ENCODE peak calls at places on chromosomes 13 and 19, in seven cellular contexts. One of them, this sample, is unnamed.

GRCh38 chr13:90632184-90632583 is 715.3 kb upstream of the MIR17HG start:
- DNase-seq in HFF-Myc: no peak
- DNase-seq in LNCaP clone FGC: no peak
- DNase-seq in nephron progenitor cell: no peak
- DNase-seq in HFFc6: no peak
- DNase-seq in progenitor cell of endocrine pancreas: no peak
- DNase-seq in esophagus muscularis mucosa: no peak
- DNase-seq in this sample: no peak

GRCh38 chr13:95656386-95657015 is 12.0 kb upstream of the DZIP1 start:
- DNase-seq in HFF-Myc: no peak
- DNase-seq in LNCaP clone FGC: no peak
- DNase-seq in nephron progenitor cell: no peak
- DNase-seq in HFFc6: no peak
- DNase-seq in progenitor cell of endocrine pancreas: no peak
- DNase-seq in esophagus muscularis mucosa: no peak
- DNase-seq in this sample: no peak

GRCh38 chr19:1087813-1088418 is 7.3 kb downstream of the POLR2E start:
- DNase-seq in HFF-Myc: no peak
- DNase-seq in LNCaP clone FGC: no peak
- DNase-seq in nephron progenitor cell: no peak
- DNase-seq in HFFc6: no peak
- DNase-seq in progenitor cell of endocrine pancreas: no peak
- DNase-seq in esophagus muscularis mucosa: peak
- DNase-seq in this sample: peak

GRCh38 chr13:99564389-99564788 is 63.1 kb downstream of the TM9SF2 start:
- DNase-seq in HFF-Myc: no peak
- DNase-seq in LNCaP clone FGC: no peak
- DNase-seq in nephron progenitor cell: no peak
- DNase-seq in HFFc6: no peak
- DNase-seq in progenitor cell of endocrine pancreas: no peak
- DNase-seq in esophagus muscularis mucosa: no peak
- DNase-seq in this sample: no peak

GRCh38 chr13:66665991-66666390 is 564.1 kb downstream of the PCDH9 start:
- DNase-seq in HFF-Myc: peak
- DNase-seq in LNCaP clone FGC: no peak
- DNase-seq in nephron progenitor cell: peak
- DNase-seq in HFFc6: peak
- DNase-seq in progenitor cell of endocrine pancreas: no peak
- DNase-seq in esophagus muscularis mucosa: no peak
- DNase-seq in this sample: no peak

GRCh38 chr13:105991622-105992254 is 543.7 kb downstream of the EFNB2 start:
- DNase-seq in HFF-Myc: no peak
- DNase-seq in LNCaP clone FGC: peak
- DNase-seq in nephron progenitor cell: no peak
- DNase-seq in HFFc6: peak
- DNase-seq in progenitor cell of endocrine pancreas: no peak
- DNase-seq in esophagus muscularis mucosa: peak
- DNase-seq in this sample: no peak

GRCh38 chr19:30379841-30380610 is 7.8 kb downstream of the ZNF536 start:
- DNase-seq in HFF-Myc: no peak
- DNase-seq in LNCaP clone FGC: no peak
- DNase-seq in nephron progenitor cell: no peak
- DNase-seq in HFFc6: no peak
- DNase-seq in progenitor cell of endocrine pancreas: no peak
- DNase-seq in esophagus muscularis mucosa: no peak
- DNase-seq in this sample: no peak

GRCh38 chr19:18023596-18024212 is 15.7 kb downstream of the ARRDC2 start:
- DNase-seq in HFF-Myc: no peak
- DNase-seq in LNCaP clone FGC: no peak
- DNase-seq in nephron progenitor cell: no peak
- DNase-seq in HFFc6: no peak
- DNase-seq in progenitor cell of endocrine pancreas: no peak
- DNase-seq in esophagus muscularis mucosa: peak
- DNase-seq in this sample: peak

GRCh38 chr13:30618186-30618937 is 642 bp downstream of the USPL1 start:
- DNase-seq in HFF-Myc: no peak
- DNase-seq in LNCaP clone FGC: no peak
- DNase-seq in nephron progenitor cell: peak
- DNase-seq in HFFc6: no peak
- DNase-seq in progenitor cell of endocrine pancreas: no peak
- DNase-seq in esophagus muscularis mucosa: no peak
- DNase-seq in this sample: peak

GRCh38 chr19:50563597-50563996 is 4.6 kb downstream of the LRRC4B start:
- DNase-seq in HFF-Myc: no peak
- DNase-seq in LNCaP clone FGC: no peak
- DNase-seq in nephron progenitor cell: no peak
- DNase-seq in HFFc6: no peak
- DNase-seq in progenitor cell of endocrine pancreas: no peak
- DNase-seq in esophagus muscularis mucosa: no peak
- DNase-seq in this sample: no peak

GRCh38 chr19:34534206-34534605 is 52.6 kb downstream of the WTIP start:
- DNase-seq in HFF-Myc: no peak
- DNase-seq in LNCaP clone FGC: no peak
- DNase-seq in nephron progenitor cell: no peak
- DNase-seq in HFFc6: no peak
- DNase-seq in progenitor cell of endocrine pancreas: no peak
- DNase-seq in esophagus muscularis mucosa: no peak
- DNase-seq in this sample: no peak

GRCh38 chr19:14059093-14059480 is 2.8 kb downstream of the PALM3 start:
- DNase-seq in HFF-Myc: no peak
- DNase-seq in LNCaP clone FGC: no peak
- DNase-seq in nephron progenitor cell: peak
- DNase-seq in HFFc6: no peak
- DNase-seq in progenitor cell of endocrine pancreas: no peak
- DNase-seq in esophagus muscularis mucosa: no peak
- DNase-seq in this sample: peak

GRCh38 chr13:61901946-61902541 is 486.4 kb upstream of the PCDH20 start:
- DNase-seq in HFF-Myc: no peak
- DNase-seq in LNCaP clone FGC: no peak
- DNase-seq in nephron progenitor cell: no peak
- DNase-seq in HFFc6: no peak
- DNase-seq in progenitor cell of endocrine pancreas: no peak
- DNase-seq in esophagus muscularis mucosa: no peak
- DNase-seq in this sample: no peak

GRCh38 chr19:917323-918151 is at the start of gene KISS1R:
- DNase-seq in HFF-Myc: no peak
- DNase-seq in LNCaP clone FGC: no peak
- DNase-seq in nephron progenitor cell: peak
- DNase-seq in HFFc6: no peak
- DNase-seq in progenitor cell of endocrine pancreas: peak
- DNase-seq in esophagus muscularis mucosa: no peak
- DNase-seq in this sample: peak

GRCh38 chr19:38740932-38741331 is 3.3 kb downstream of the CAPN12 start:
- DNase-seq in HFF-Myc: no peak
- DNase-seq in LNCaP clone FGC: no peak
- DNase-seq in nephron progenitor cell: no peak
- DNase-seq in HFFc6: no peak
- DNase-seq in progenitor cell of endocrine pancreas: no peak
- DNase-seq in esophagus muscularis mucosa: no peak
- DNase-seq in this sample: no peak

GRCh38 chr13:28059214-28059613 is 41.2 kb downstream of the FLT3 start:
- DNase-seq in HFF-Myc: no peak
- DNase-seq in LNCaP clone FGC: peak
- DNase-seq in nephron progenitor cell: peak
- DNase-seq in HFFc6: peak
- DNase-seq in progenitor cell of endocrine pancreas: no peak
- DNase-seq in esophagus muscularis mucosa: no peak
- DNase-seq in this sample: peak

GRCh38 chr13:21341637-21342422 is 117.3 kb downstream of the ZDHHC20 start:
- DNase-seq in HFF-Myc: no peak
- DNase-seq in LNCaP clone FGC: no peak
- DNase-seq in nephron progenitor cell: no peak
- DNase-seq in HFFc6: no peak
- DNase-seq in progenitor cell of endocrine pancreas: no peak
- DNase-seq in esophagus muscularis mucosa: no peak
- DNase-seq in this sample: no peak

GRCh38 chr13:23320926-23321533 is 112.5 kb downstream of the SACS start:
- DNase-seq in HFF-Myc: no peak
- DNase-seq in LNCaP clone FGC: no peak
- DNase-seq in nephron progenitor cell: no peak
- DNase-seq in HFFc6: no peak
- DNase-seq in progenitor cell of endocrine pancreas: no peak
- DNase-seq in esophagus muscularis mucosa: no peak
- DNase-seq in this sample: no peak
- TF ChIP-seq CTCF in HFF-Myc: no peak
- TF ChIP-seq CTCF in LNCaP clone FGC: no peak
- TF ChIP-seq CTCF in nephron progenitor cell: no peak
- TF ChIP-seq CTCF in HFFc6: no peak
- TF ChIP-seq CTCF in progenitor cell of endocrine pancreas: no peak
- TF ChIP-seq CTCF in esophagus muscularis mucosa: no peak
- TF ChIP-seq CTCF in this sample: no peak

GRCh38 chr19:41895745-41896580 is 13.0 kb downstream of the ARHGEF1 start:
- DNase-seq in HFF-Myc: no peak
- DNase-seq in LNCaP clone FGC: no peak
- DNase-seq in nephron progenitor cell: no peak
- DNase-seq in HFFc6: no peak
- DNase-seq in progenitor cell of endocrine pancreas: no peak
- DNase-seq in esophagus muscularis mucosa: no peak
- DNase-seq in this sample: peak

GRCh38 chr19:41896581-41896942 is 13.6 kb downstream of the ARHGEF1 start:
- DNase-seq in HFF-Myc: no peak
- DNase-seq in LNCaP clone FGC: no peak
- DNase-seq in nephron progenitor cell: no peak
- DNase-seq in HFFc6: no peak
- DNase-seq in progenitor cell of endocrine pancreas: no peak
- DNase-seq in esophagus muscularis mucosa: no peak
- DNase-seq in this sample: no peak

GRCh38 chr19:41894350-41894749 is 11.4 kb downstream of the ARHGEF1 start:
- DNase-seq in HFF-Myc: no peak
- DNase-seq in LNCaP clone FGC: no peak
- DNase-seq in nephron progenitor cell: no peak
- DNase-seq in HFFc6: no peak
- DNase-seq in progenitor cell of endocrine pancreas: no peak
- DNase-seq in esophagus muscularis mucosa: no peak
- DNase-seq in this sample: no peak

GRCh38 chr19:41892173-41892902 is 9.4 kb downstream of the ARHGEF1 start:
- DNase-seq in HFF-Myc: no peak
- DNase-seq in LNCaP clone FGC: no peak
- DNase-seq in nephron progenitor cell: no peak
- DNase-seq in HFFc6: no peak
- DNase-seq in progenitor cell of endocrine pancreas: no peak
- DNase-seq in esophagus muscularis mucosa: no peak
- DNase-seq in this sample: no peak

DNA sequence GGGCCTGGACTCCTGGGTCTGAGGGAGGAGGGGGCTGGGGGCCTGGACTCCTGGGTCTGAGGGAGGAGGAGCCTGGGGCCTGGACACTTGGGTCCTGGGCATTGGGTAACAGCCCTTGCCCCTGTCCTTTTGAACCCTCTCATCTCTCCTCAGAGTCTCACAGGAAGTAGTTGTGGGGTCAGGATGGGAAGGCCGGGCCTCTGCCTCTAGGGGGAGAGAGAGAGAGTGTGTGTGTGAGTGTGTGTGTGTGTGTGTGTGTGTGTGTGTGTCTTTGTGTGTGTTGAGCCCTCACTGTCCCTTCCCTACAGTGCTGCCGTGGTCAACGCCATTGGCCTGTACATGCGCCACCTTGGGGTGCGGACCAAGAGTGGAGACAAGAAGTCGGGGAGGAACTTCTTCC is 10.9 kb downstream of the ARHGEF1 start:
- DNase-seq in HFF-Myc: no peak
- DNase-seq in LNCaP clone FGC: no peak
- DNase-seq in nephron progenitor cell: no peak
- DNase-seq in HFFc6: no peak
- DNase-seq in progenitor cell of endocrine pancreas: no peak
- DNase-seq in esophagus muscularis mucosa: no peak
- DNase-seq in this sample: peak
- TF ChIP-seq CTCF in HFF-Myc: peak
- TF ChIP-seq CTCF in LNCaP clone FGC: no peak
- TF ChIP-seq CTCF in nephron progenitor cell: no peak
- TF ChIP-seq CTCF in HFFc6: no peak
- TF ChIP-seq CTCF in progenitor cell of endocrine pancreas: no peak
- TF ChIP-seq CTCF in esophagus muscularis mucosa: no peak
- TF ChIP-seq CTCF in this sample: no peak

DNA sequence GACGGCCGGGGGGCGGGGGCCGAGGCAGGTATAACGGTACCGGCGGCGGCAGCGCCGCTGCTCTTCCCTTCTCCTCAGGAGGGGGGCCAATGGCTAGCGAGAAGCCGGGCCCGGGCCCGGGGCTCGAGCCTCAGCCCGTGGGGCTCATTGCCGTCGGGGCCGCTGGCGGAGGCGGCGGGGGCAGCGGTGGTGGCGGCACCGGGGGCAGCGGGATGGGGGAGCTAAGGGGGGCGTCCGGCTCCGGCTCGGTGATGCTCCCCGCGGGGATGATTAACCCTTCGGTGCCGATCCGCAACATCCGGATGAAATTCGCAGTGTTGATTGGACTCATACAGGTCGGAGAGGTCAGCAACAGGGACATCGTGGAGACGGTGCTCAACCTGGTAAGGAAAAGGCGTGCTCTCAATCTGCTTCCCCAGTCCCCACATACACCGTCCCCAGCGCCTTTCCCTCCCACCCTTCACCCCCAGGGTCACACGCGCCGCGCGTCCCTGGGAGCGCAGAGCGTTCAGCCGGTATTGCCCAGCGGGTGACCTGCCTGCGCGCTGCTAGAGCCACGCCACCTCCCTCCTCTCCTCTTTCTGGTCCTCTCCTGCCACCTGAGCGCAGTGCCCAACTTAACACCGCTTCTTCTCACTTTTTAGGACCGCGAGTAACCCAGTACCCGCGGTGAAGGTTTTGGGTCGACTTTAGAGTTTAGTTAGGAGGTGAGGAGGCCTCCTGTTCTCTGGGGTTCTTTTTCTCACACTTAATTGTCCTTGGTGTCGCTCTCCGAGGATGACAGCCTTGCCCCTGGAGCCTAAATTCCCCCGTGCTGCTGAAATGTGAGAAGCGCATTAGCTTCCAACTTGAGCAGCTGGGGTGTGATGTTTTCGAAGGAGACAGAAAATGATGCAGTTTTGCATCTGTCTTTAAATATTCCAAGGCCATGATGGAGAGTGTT is 933 bp downstream of the NBEA start:
- DNase-seq in HFF-Myc: no peak
- DNase-seq in LNCaP clone FGC: no peak
- DNase-seq in nephron progenitor cell: peak
- DNase-seq in HFFc6: no peak
- DNase-seq in progenitor cell of endocrine pancreas: peak
- DNase-seq in esophagus muscularis mucosa: no peak
- DNase-seq in this sample: peak
- TF ChIP-seq CTCF in HFF-Myc: no peak
- TF ChIP-seq CTCF in LNCaP clone FGC: no peak
- TF ChIP-seq CTCF in nephron progenitor cell: no peak
- TF ChIP-seq CTCF in HFFc6: no peak
- TF ChIP-seq CTCF in progenitor cell of endocrine pancreas: no peak
- TF ChIP-seq CTCF in esophagus muscularis mucosa: no peak
- TF ChIP-seq CTCF in this sample: no peak

DNA sequence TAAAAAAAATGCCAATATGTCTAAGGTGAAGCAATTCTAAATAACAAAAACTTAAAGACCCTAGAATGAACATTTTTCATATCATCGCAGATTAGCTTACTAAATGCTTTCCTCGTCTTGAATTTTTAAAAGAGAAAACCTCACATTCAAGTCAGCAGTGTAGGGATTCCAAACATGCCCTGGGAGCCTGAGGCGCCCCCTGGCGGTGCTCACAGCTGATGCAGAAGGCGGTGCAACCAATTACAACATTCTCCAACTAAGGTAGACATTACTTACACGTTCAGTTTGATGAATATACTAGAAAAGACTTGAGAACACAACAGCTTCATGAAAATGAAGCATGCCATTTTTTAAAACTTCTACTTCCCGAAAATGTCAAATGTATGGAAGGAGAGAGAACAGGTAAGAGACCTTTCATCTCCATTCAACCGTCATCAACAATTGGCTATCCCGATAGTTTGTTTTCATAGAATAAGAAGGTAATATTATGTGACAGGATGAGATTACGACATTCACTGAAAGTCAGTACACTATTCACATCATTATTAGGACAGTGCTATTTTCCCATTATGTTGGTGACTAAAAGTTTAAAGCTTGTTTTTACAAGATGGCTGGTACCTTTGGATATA is 304.4 kb downstream of the DCLK1 start:
- DNase-seq in HFF-Myc: no peak
- DNase-seq in LNCaP clone FGC: no peak
- DNase-seq in nephron progenitor cell: peak
- DNase-seq in HFFc6: no peak
- DNase-seq in progenitor cell of endocrine pancreas: no peak
- DNase-seq in esophagus muscularis mucosa: no peak
- DNase-seq in this sample: peak
- TF ChIP-seq CTCF in HFF-Myc: no peak
- TF ChIP-seq CTCF in LNCaP clone FGC: peak
- TF ChIP-seq CTCF in nephron progenitor cell: peak
- TF ChIP-seq CTCF in HFFc6: peak
- TF ChIP-seq CTCF in progenitor cell of endocrine pancreas: peak
- TF ChIP-seq CTCF in esophagus muscularis mucosa: peak
- TF ChIP-seq CTCF in this sample: peak

This sample was measured in activated CD8-positive, alpha-beta T cell treated with anti-CD3 and anti-CD28 coated beads for 36 hours.